ENCODE peak calls at places on chromosomes 6 and 20, in five cellular contexts. Q, A, E, R and N are unnamed samples. For H3K4me1 and H3K36me3, the result is how much of the 10 kb centered on the place peaks cover.

GRCh38 chr6:39887692-39888450 is 46.4 kb downstream of the MOCS1 start:
- DNase-seq in Q (no peak), A (no peak), E (peak), R (no peak), N (peak)

GRCh38 chr6:170480045-170480714 is 72.9 kb downstream of the PSMB1 start:
- DNase-seq in Q (no peak), A (peak), E (no peak), R (no peak), N (no peak)

GRCh38 chr20:31607640-31608255 is 2.7 kb downstream of the ID1 start:
- DNase-seq in Q (no peak), A (no peak), E (no peak), R (no peak), N (no peak)

GRCh38 chr6:67880939-67881705 is 754.0 kb upstream of the ADGRB3 start:
- DNase-seq in Q (no peak), A (no peak), E (no peak), R (no peak), N (no peak)

GRCh38 chr6:146997062-146997461 is 207.2 kb upstream of the STXBP5 start:
- DNase-seq in Q (no peak), A (no peak), E (no peak), R (no peak), N (no peak)

GRCh38 chr6:166637806-166638458 is 10.9 kb upstream of the RPS6KA2 start:
- DNase-seq in Q (no peak), A (no peak), E (no peak), R (no peak), N (peak)

GRCh38 chr6:151948007-151948745 is 140.7 kb downstream of the ESR1 start:
- DNase-seq in Q (no peak), A (no peak), E (no peak), R (no peak), N (no peak)

GRCh38 chr6:167668019-167668753 is 158.5 kb upstream of the AFDN start:
- DNase-seq in Q (peak), A (no peak), E (no peak), R (no peak), N (no peak)

GRCh38 chr6:48919555-48919954 is 543.5 kb downstream of the MMUT start:
- DNase-seq in Q (no peak), A (peak), E (no peak), R (no peak), N (no peak)

GRCh38 chr6:165181951-165182414 is 127.4 kb downstream of the C6orf118 start:
- DNase-seq in Q (no peak), A (peak), E (no peak), R (no peak), N (no peak)

GRCh38 chr6:32684246-32684645 is 17.8 kb upstream of the HLA-DQB1 start:
- DNase-seq in Q (no peak), A (no peak), E (no peak), R (no peak), N (no peak)

GRCh38 chr20:50636601-50637539 is 54.5 kb downstream of the RIPOR3 start:
- DNase-seq in Q (no peak), A (peak), E (no peak), R (no peak), N (no peak)

GRCh38 chr6:54801669-54802068 is 44.9 kb upstream of the FAM83B start:
- DNase-seq in Q (no peak), A (no peak), E (no peak), R (no peak), N (no peak)

GRCh38 chr6:153662982-153663381 is 376.1 kb upstream of the OPRM1 start:
- DNase-seq in Q (no peak), A (no peak), E (no peak), R (no peak), N (no peak)

GRCh38 chr6:154352898-154353585 is 3.6 kb downstream of the IPCEF1 start:
- DNase-seq in Q (no peak), A (no peak), E (no peak), R (no peak), N (no peak)

GRCh38 chr6:44661221-44661609 is 273.7 kb downstream of the CDC5L start:
- DNase-seq in Q (no peak), A (no peak), E (no peak), R (no peak), N (no peak)

GRCh38 chr6:163815796-163816195 is 401.3 kb downstream of the QKI start:
- DNase-seq in Q (no peak), A (no peak), E (no peak), R (no peak), N (no peak)

DNA sequence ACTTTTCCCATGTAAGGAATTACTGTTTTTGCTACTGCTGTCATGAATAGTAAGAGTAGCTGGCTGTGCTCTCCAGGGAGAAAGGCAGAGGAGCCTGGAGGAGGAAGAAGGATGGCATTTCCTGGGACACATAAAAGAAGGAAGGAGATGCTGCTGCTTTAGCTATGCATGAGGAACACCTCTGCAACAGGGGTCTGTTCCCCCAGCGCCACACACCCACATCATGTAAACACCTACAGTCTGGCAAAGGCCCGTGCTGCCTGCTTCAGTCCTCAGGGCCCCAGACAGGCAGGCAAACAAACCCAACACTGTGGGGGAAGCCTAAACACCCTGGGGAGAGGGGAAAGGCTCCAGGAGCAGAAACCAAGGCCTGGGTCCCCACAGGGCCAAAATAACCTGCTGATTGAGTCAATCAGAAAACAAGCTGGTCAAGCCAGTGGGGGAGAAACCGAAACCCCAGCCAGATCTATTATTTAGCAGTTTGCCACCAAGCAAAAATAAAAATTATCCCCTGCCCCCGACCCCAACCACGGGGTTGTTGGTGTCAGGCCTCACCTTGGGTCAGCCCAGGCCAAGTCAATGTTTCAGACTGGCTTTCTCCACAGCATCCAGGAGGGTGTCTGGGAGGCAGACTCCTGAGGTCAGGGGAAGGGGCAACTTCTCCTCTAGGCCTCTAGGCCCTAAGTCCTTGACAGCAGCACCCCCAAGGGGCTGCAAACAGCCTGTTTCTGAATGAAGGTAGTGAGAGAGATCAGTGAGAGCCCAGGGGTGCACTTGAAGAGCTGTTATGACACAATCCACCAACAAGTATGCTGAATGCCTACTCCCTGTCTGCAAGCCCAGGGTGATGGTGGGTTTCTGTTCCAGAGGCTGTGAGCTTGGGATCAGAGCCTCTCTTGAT is 34.6 kb upstream of the SCUBE3 start:
- DNase-seq in Q (no peak), A (peak), E (no peak), R (no peak), N (no peak)
- H3K27ac ChIP-seq in Q (no peak), A (no peak), E (no peak), R (no peak), N (peak)

DNA sequence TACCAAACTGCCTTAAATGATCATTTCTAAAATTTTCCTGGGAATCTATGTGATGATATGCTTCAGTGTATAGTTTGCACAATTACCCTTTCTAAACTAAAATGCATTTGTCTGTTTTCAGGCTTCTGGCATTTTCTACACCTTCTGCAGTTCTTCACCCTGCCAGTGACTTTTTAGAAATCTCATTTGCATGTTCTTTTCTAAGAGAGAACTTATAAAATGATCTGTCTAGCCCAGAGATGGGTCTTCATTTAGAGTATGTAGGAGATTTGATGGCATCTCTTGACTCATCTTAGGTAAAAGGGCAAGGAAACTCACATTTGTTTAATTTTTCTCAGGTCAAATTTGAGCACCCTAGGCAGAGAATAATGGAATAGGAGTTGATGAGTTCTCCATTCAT is 17.8 kb downstream of the NCOA7 start:
- DNase-seq in Q (no peak), A (no peak), E (no peak), R (no peak), N (no peak)
- H3K4me1 ChIP-seq in Q (half or more), A (under half), E (under half), R (under half), N (under half)

GRCh38 chr6:156789081-156789943 is 12.1 kb downstream of the ARID1B start:
- DNase-seq in Q (no peak), A (no peak), E (no peak), R (no peak), N (no peak)
- H3K36me3 ChIP-seq in Q (under half), A (under half), E (under half), R (under half), N (under half)

GRCh38 chr6:42952389-42952788 is 8.2 kb upstream of the GNMT start:
- DNase-seq in Q (no peak), A (no peak), E (no peak), R (no peak), N (no peak)
- H3K27ac ChIP-seq in Q (no peak), A (peak), E (no peak), R (no peak), N (no peak)

DNA sequence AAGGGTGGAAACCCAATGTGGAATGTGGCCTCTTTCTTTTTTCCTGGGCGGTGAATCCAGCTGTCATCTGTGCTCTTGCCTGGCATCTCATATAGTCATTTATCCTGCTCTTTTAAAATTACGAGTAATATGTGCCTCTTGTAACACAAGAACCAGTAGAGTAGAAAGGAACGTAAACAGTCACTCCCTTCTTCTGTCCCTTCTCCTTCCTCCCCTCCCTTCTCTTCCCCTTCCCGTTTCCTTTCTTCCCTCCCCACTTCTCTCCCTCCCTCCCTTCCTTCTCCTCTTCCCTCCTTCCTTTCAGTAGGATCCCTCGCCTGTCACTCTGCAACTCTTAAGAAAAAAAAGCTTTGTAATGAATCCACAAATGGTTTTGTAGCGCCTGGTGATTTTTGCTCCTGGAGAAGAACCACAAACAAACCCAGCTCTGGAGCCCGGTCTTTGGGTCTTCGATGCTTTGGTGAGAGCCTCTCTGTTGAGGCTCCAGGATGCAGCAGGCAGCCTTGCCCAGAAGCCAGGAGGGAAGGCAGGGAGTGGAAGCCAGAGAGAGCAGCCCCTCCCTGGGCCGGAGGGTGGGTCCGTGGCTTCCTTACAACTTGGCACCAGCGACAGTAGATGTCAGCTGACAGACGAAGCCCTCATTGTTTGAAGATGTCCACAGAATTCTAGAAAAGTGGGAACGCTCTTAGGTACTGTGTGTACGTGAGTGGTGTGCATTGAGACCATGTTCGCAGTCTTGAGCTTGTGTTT is 15.0 kb downstream of the DUSP22 start:
- DNase-seq in Q (no peak), A (no peak), E (no peak), R (no peak), N (no peak)
- H3K4me1 ChIP-seq in Q (under half), A (under half), E (under half), R (under half), N (under half)

DNA sequence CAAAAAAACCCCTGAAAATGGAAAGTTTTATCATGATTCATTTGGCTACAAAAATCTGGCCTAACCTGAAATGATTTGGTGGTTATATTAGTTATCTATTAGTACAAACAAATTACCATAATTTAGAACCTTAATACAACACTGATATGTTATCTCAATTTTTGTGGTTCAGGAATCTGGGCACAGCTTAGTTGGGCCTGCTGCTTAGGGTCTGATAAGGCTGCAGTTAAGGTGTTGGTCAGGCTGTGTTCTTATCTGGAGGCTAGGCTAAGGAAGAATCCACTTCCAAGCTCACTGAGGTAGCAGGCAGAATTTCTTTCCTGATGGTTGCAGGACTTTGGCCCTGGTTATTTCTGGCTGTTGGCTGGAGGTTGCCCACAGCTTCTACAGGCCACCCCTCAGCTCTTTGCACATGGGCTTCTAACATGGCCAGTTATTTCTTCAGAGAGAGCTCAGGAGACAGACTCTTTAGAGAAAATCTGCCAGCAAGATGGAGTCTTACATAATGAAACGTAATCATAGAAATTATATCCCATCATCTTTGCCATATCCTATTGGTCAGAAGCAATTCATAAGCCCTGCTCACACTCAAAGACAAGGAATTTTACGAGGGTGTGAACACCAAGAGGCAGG is 11.4 kb downstream of the TRIM38 start:
- DNase-seq in Q (no peak), A (no peak), E (no peak), R (no peak), N (no peak)
- H3K36me3 ChIP-seq in Q (under half), A (under half), E (under half), R (half or more), N (half or more)

GRCh38 chr20:17750722-17751045 is 50.9 kb downstream of the BANF2 start:
- DNase-seq in Q (no peak), A (no peak), E (no peak), R (no peak), N (no peak)
- H3K27ac ChIP-seq in Q (peak), A (no peak), E (peak), R (no peak), N (no peak)

GRCh38 chr6:47242483-47243386 is 67.0 kb downstream of the TNFRSF21 start:
- DNase-seq in Q (peak), A (peak), E (peak), R (no peak), N (peak)
- H3K4me1 ChIP-seq in Q (under half), A (under half), E (half or more), R (under half), N (under half)